ENCODE peak calls at places on chromosome 11, in four cellular contexts. One of them, this sample, is unnamed.

GRCh38 chr11:100741866-100742625 is 55.0 kb downstream of the ARHGAP42 start:
- DNase-seq in keratinocyte: no peak
- DNase-seq in right atrium auricular region: no peak
- DNase-seq in PC-9: no peak
- DNase-seq in this sample: no peak

GRCh38 chr11:30585892-30586250 is 282 bp downstream of the MPPED2 start:
- DNase-seq in PC-9: no peak
- DNase-seq in keratinocyte: no peak
- DNase-seq in right atrium auricular region: no peak
- DNase-seq in this sample: no peak

GRCh38 chr11:77559686-77560425 is 29.9 kb upstream of the AQP11 start:
- DNase-seq in keratinocyte: peak; percentile 66
- DNase-seq in right atrium auricular region: no peak
- DNase-seq in PC-9: peak; percentile 82
- DNase-seq in this sample: no peak

GRCh38 chr11:10941429-10941828 is 83.6 kb upstream of the ZBED5 start:
- DNase-seq in keratinocyte: no peak
- DNase-seq in PC-9: no peak
- DNase-seq in right atrium auricular region: no peak
- DNase-seq in this sample: no peak

GRCh38 chr11:86671386-86672006 is 920 bp downstream of the ME3 start:
- DNase-seq in keratinocyte: no peak
- DNase-seq in PC-9: peak; percentile 61
- DNase-seq in right atrium auricular region: peak; percentile 66
- DNase-seq in this sample: no peak

GRCh38 chr11:107929611-107930200 is 1.5 kb downstream of the RAB39A start:
- DNase-seq in PC-9: no peak
- DNase-seq in keratinocyte: no peak
- DNase-seq in right atrium auricular region: no peak
- DNase-seq in this sample: no peak

GRCh38 chr11:66277475-66278391 is at the start of gene CNIH2:
- DNase-seq in keratinocyte: no peak
- DNase-seq in right atrium auricular region: no peak
- DNase-seq in PC-9: no peak
- DNase-seq in this sample: peak; percentile 53

GRCh38 chr11:72439455-72439854 is 5.1 kb upstream of the CLPB start:
- DNase-seq in keratinocyte: no peak
- DNase-seq in right atrium auricular region: no peak
- DNase-seq in PC-9: no peak
- DNase-seq in this sample: no peak

GRCh38 chr11:87263439-87263838 is 225.7 kb downstream of the TMEM135 start:
- DNase-seq in keratinocyte: no peak
- DNase-seq in PC-9: no peak
- DNase-seq in right atrium auricular region: no peak
- DNase-seq in this sample: no peak

GRCh38 chr11:112166561-112166960 is 611 bp upstream of the TEX12 start:
- DNase-seq in PC-9: peak; percentile 99
- DNase-seq in keratinocyte: no peak
- DNase-seq in right atrium auricular region: no peak
- DNase-seq in this sample: no peak

GRCh38 chr11:128549256-128549944 is 38.0 kb downstream of the ETS1 start:
- DNase-seq in right atrium auricular region: peak; percentile 61
- DNase-seq in keratinocyte: no peak
- DNase-seq in PC-9: no peak
- DNase-seq in this sample: no peak

GRCh38 chr11:61154528-61154927 is 6.7 kb downstream of the VPS37C start:
- DNase-seq in right atrium auricular region: no peak
- DNase-seq in keratinocyte: no peak
- DNase-seq in PC-9: no peak
- DNase-seq in this sample: no peak
- H3K4me1 ChIP-seq in right atrium auricular region: no peaks in the 10 kb centered on the region
- H3K4me1 ChIP-seq in keratinocyte: peaks cover 41% of the 10 kb centered on the region
- H3K4me1 ChIP-seq in PC-9: peaks cover 88% of the 10 kb centered on the region
- H3K4me1 ChIP-seq in this sample: no peaks in the 10 kb centered on the region

GRCh38 chr11:58769308-58769707 is 37.6 kb upstream of the GLYAT start:
- DNase-seq in right atrium auricular region: no peak
- DNase-seq in PC-9: no peak
- DNase-seq in keratinocyte: no peak
- DNase-seq in this sample: no peak

GRCh38 chr11:58770166-58770565 is 38.4 kb upstream of the GLYAT start:
- DNase-seq in PC-9: no peak
- DNase-seq in right atrium auricular region: no peak
- DNase-seq in keratinocyte: no peak
- DNase-seq in this sample: no peak

GRCh38 chr11:58770627-58771457 is 39.1 kb upstream of the GLYAT start:
- DNase-seq in PC-9: peak; percentile 89
- DNase-seq in keratinocyte: peak; percentile 76
- DNase-seq in right atrium auricular region: no peak
- DNase-seq in this sample: no peak

GRCh38 chr11:58765078-58765477 is 33.3 kb upstream of the GLYAT start:
- DNase-seq in keratinocyte: no peak
- DNase-seq in right atrium auricular region: no peak
- DNase-seq in PC-9: no peak
- DNase-seq in this sample: no peak

GRCh38 chr11:58768137-58768536 is 36.4 kb upstream of the GLYAT start:
- DNase-seq in PC-9: no peak
- DNase-seq in right atrium auricular region: no peak
- DNase-seq in keratinocyte: no peak
- DNase-seq in this sample: no peak
- H3K9me3 ChIP-seq in PC-9: no peaks in the 10 kb centered on the region
- H3K9me3 ChIP-seq in right atrium auricular region: no peaks in the 10 kb centered on the region
- H3K9me3 ChIP-seq in keratinocyte: no peaks in the 10 kb centered on the region
- H3K9me3 ChIP-seq in this sample: no peaks in the 10 kb centered on the region

DNA sequence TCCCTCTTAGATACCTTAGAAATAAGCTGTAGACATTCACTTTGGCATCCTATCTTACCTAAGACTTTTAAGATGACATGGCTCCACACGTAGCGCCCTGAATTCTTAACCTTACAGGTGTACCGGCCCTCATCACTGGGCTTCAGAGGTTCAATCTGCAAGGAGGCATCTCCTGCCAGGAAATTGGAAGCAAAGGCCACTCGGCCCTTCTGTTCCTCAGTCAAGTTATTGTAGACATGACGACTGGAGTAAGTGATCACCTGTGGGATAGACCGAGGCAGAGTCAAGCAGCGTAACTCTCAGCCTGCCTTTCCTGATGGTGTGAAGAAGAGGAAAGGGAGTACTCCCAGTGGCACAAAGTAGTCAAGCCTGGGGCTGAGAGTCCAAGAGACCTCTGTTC is 22.5 kb upstream of the HSPA8 start:
- DNase-seq in PC-9: no peak
- DNase-seq in right atrium auricular region: peak; percentile 26
- DNase-seq in keratinocyte: no peak
- DNase-seq in this sample: no peak
- H3K4me1 ChIP-seq in PC-9: peaks cover 22% of the 10 kb centered on the region
- H3K4me1 ChIP-seq in right atrium auricular region: no peaks in the 10 kb centered on the region
- H3K4me1 ChIP-seq in keratinocyte: peaks cover 9% of the 10 kb centered on the region
- H3K4me1 ChIP-seq in this sample: peaks cover 41% of the 10 kb centered on the region

DNA sequence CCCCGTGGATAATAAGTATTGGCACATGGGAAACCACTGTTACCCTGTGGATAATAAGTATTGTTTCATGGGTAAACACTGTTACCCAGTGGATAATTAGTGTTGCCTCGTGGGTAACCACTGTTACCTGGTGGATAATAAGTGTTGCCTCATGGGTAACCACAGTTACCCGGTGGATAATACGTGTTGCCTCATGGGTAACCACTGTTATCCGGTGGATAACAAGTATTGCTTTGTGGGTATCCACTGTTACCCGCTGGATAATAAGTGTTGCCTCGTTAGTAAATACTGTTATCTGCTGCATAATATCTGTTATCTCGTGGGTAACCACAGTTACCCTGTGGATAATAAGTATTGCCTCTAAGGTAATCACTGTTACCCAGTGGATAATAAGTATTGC is 25.5 kb upstream of the NXPE4 start:
- DNase-seq in keratinocyte: no peak
- DNase-seq in right atrium auricular region: no peak
- DNase-seq in PC-9: no peak
- DNase-seq in this sample: no peak
- H3K9me3 ChIP-seq in keratinocyte: peaks cover 1% of the 10 kb centered on the region
- H3K9me3 ChIP-seq in right atrium auricular region: no peaks in the 10 kb centered on the region
- H3K9me3 ChIP-seq in PC-9: no peaks in the 10 kb centered on the region
- H3K9me3 ChIP-seq in this sample: no peaks in the 10 kb centered on the region

GRCh38 chr11:27217948-27218410 is 145.0 kb downstream of the CCDC34 start:
- DNase-seq in right atrium auricular region: no peak
- DNase-seq in keratinocyte: no peak
- DNase-seq in PC-9: no peak
- DNase-seq in this sample: no peak
- H3K4me1 ChIP-seq in right atrium auricular region: no peaks in the 10 kb centered on the region
- H3K4me1 ChIP-seq in keratinocyte: peaks cover 18% of the 10 kb centered on the region
- H3K4me1 ChIP-seq in PC-9: peaks cover 30% of the 10 kb centered on the region
- H3K4me1 ChIP-seq in this sample: no peaks in the 10 kb centered on the region

DNA sequence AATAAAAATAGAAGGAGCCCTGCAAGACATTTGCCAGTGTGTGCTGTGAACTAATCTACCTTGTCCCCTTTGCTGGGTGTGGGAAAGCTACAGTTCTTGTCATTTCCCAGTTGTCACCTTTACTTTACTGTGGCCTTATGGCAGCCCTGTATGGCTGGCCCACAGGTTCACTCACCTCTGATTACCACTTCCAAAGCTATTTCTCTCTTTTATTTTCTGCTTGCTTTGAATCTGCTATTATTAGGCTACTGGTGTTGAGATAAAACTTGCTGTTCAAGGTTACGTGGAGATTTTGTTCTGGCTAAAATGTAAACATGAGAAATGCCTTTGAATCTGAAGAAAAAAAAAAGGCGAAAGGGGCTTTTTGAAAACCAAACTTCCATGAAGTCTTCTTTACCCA is 9.6 kb upstream of the CABP2 start:
- DNase-seq in right atrium auricular region: no peak
- DNase-seq in keratinocyte: no peak
- DNase-seq in PC-9: no peak
- DNase-seq in this sample: no peak
- H3K9me3 ChIP-seq in right atrium auricular region: peaks cover 15% of the 10 kb centered on the region
- H3K9me3 ChIP-seq in keratinocyte: peaks cover 9% of the 10 kb centered on the region
- H3K9me3 ChIP-seq in PC-9: peaks cover 35% of the 10 kb centered on the region
- H3K9me3 ChIP-seq in this sample: peaks cover 16% of the 10 kb centered on the region

GRCh38 chr11:1504164-1504563 is 17.6 kb upstream of the MOB2 start:
- DNase-seq in keratinocyte: no peak
- DNase-seq in right atrium auricular region: no peak
- DNase-seq in PC-9: no peak
- DNase-seq in this sample: no peak
- H3K4me1 ChIP-seq in keratinocyte: no peaks in the 10 kb centered on the region
- H3K4me1 ChIP-seq in right atrium auricular region: no peaks in the 10 kb centered on the region
- H3K4me1 ChIP-seq in PC-9: no peaks in the 10 kb centered on the region
- H3K4me1 ChIP-seq in this sample: peaks cover 8% of the 10 kb centered on the region

DNA sequence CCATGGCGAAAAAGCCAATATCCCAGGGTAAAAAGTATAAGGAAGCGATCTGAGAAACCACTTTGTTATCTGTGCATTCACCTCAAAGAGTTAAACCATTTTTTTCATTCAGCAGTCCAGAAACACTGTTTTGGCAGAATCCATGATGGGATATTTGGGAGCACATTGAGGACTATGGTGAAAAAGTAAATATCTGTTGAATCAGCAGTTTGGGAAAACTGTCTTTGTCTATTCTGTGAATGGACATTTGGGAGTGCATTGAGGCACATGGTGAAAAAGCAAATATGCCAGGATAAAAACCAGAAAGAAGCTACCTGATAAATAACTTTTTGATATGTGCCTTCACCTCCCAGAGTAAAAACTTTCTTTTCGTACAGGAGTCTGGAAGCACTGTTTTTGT is 187.4 kb downstream of the OR4A47 start:
- DNase-seq in right atrium auricular region: no peak
- DNase-seq in keratinocyte: no peak
- DNase-seq in PC-9: no peak
- DNase-seq in this sample: no peak
- H3K9me3 ChIP-seq in right atrium auricular region: peaks cover 70% of the 10 kb centered on the region
- H3K9me3 ChIP-seq in keratinocyte: no peaks in the 10 kb centered on the region
- H3K9me3 ChIP-seq in PC-9: peaks cover 4% of the 10 kb centered on the region
- H3K9me3 ChIP-seq in this sample: peaks cover 35% of the 10 kb centered on the region